ENCODE peak calls at places on chromosomes 13 and 19, in six cellular contexts. U is stimulated activated effector memory CD8-positive, alpha-beta T cell treated with anti-CD3 and anti-CD28 coated beads, Interleukin-12 subunit alpha, Interleukin-12 subunit beta, amount 100 ng/mL, for 72 hours; V is lower leg skin; T is activated T-helper 9 cell treated with anti-CD3 and anti-CD28 coated beads, Interleukin-2, amount 50 U/mL, for 16 hours; F is Right ventricle myocardium superior; C is mesothelial cell of epicardium. X is an unnamed sample.

GRCh38 chr13:44573071-44573470 is 3.1 kb downstream of the TSC22D1 start:
- DNase-seq in V (no peak), C (no peak), T (no peak), U (no peak), F (no peak), X (no peak)

GRCh38 chr13:40777166-40777956 is 6.4 kb upstream of the MRPS31 start:
- DNase-seq in T (no peak), C (no peak), U (peak; percentile 79), F (no peak), V (no peak), X (no peak)

GRCh38 chr13:100722517-100722916 is 47.9 kb upstream of the TMTC4 start:
- DNase-seq in V (no peak), C (no peak), T (no peak), F (no peak), U (no peak), X (no peak)

GRCh38 chr13:57136093-57136492 is 4.6 kb upstream of the PRR20A start:
- DNase-seq in F (no peak), T (no peak), U (no peak), C (no peak), V (no peak), X (no peak)

GRCh38 chr13:27644302-27644701 is 22.6 kb downstream of the POLR1D start:
- DNase-seq in F (no peak), U (no peak), C (no peak), V (no peak), T (no peak), X (peak; percentile 77)

GRCh38 chr19:58558623-58559274 is 338 bp upstream of the UBE2M start:
- DNase-seq in F (peak; percentile 99), C (peak; percentile 99), U (peak; percentile 100), V (peak; percentile 100), T (peak; percentile 99), X (peak; percentile 95)

GRCh38 chr13:42660367-42660965 is 86.5 kb downstream of the TNFSF11 start:
- DNase-seq in U (no peak), T (no peak), V (no peak), C (no peak), F (no peak), X (peak; percentile 13)

GRCh38 chr19:13615890-13616289 is 109.6 kb upstream of the CACNA1A start:
- DNase-seq in T (no peak), U (no peak), C (no peak), V (no peak), F (no peak), X (no peak)

GRCh38 chr13:97259787-97260641 is 37.9 kb downstream of the MBNL2 start:
- DNase-seq in T (no peak), C (no peak), V (no peak), U (no peak), F (no peak), X (no peak)

GRCh38 chr13:77036294-77036693 is 9.3 kb upstream of the FBXL3 start:
- DNase-seq in C (no peak), T (no peak), U (no peak), F (no peak), V (no peak), X (no peak)

GRCh38 chr13:28531195-28531955 is 36.4 kb upstream of the FLT1 start:
- DNase-seq in T (no peak), V (peak; percentile 87), C (no peak), U (no peak), F (peak; percentile 73), X (no peak)

GRCh38 chr13:71610876-71611275 is 256.1 kb downstream of the DACH1 start:
- DNase-seq in F (no peak), V (no peak), U (no peak), C (no peak), T (no peak), X (no peak)

GRCh38 chr19:18478545-18479311 is 40.8 kb upstream of the ISYNA1 start:
- DNase-seq in C (no peak), U (peak; percentile 86), F (peak; percentile 88), V (peak; percentile 98), T (peak; percentile 41), X (peak; percentile 65)

GRCh38 chr13:86585826-86586225 is 786.6 kb upstream of the SLITRK6 start:
- DNase-seq in V (no peak), F (peak; percentile 43), U (no peak), C (peak; percentile 32), T (no peak), X (peak; percentile 13)

GRCh38 chr19:44648536-44649370 is 5.0 kb downstream of the PVR start:
- DNase-seq in C (no peak), U (no peak), T (no peak), V (no peak), F (no peak), X (no peak)

GRCh38 chr19:6103217-6103644 is 7.1 kb downstream of the RFX2 start:
- DNase-seq in F (peak; percentile 85), V (peak; percentile 94), C (no peak), U (no peak), T (no peak), X (peak; percentile 93)

GRCh38 chr13:43786766-43787517 is at the start of gene ENOX1:
- DNase-seq in T (no peak), V (peak; percentile 85), U (peak; percentile 56), C (peak; percentile 46), F (peak; percentile 81), X (peak; percentile 48)

GRCh38 chr19:4370418-4371041 is 27.2 kb downstream of the MPND start:
- DNase-seq in F (no peak), T (no peak), U (no peak), C (no peak), V (peak; percentile 83), X (no peak)

GRCh38 chr19:45376045-45376724 is 5.8 kb upstream of the ERCC2 start:
- DNase-seq in C (no peak), T (no peak), U (no peak), V (no peak), F (peak; percentile 50), X (peak; percentile 74)

GRCh38 chr13:91863699-91864098 is 465.3 kb downstream of the GPC5 start:
- DNase-seq in U (no peak), C (no peak), V (no peak), F (no peak), T (no peak), X (no peak)

GRCh38 chr19:55901369-55902079 is 30.6 kb downstream of the NLRP13 start:
- DNase-seq in U (no peak), T (no peak), F (no peak), V (no peak), C (no peak), X (no peak)

GRCh38 chr19:15466851-15467733 is 2.7 kb upstream of the RASAL3 start:
- DNase-seq in C (no peak), F (no peak), U (peak; percentile 75), V (no peak), T (peak; percentile 39), X (no peak)

GRCh38 chr19:4206818-4207484 is 22.4 kb upstream of the EBI3 start:
- DNase-seq in T (no peak), V (no peak), C (no peak), U (no peak), F (no peak), X (no peak)

GRCh38 chr19:13036366-13036976 is 41.2 kb downstream of the NFIX start:
- DNase-seq in V (no peak), F (no peak), T (no peak), C (no peak), U (no peak), X (no peak)

GRCh38 chr13:98220188-98220765 is 43.2 kb upstream of the RNF113B start:
- DNase-seq in T (no peak), C (no peak), V (no peak), F (no peak), U (no peak), X (no peak)

GRCh38 chr19:18167975-18168645 is 5.5 kb upstream of the IFI30 start:
- DNase-seq in C (no peak), V (no peak), T (peak; percentile 24), F (peak; percentile 62), U (peak; percentile 82), X (no peak)

GRCh38 chr13:66994097-66994496 is 236.0 kb downstream of the PCDH9 start:
- DNase-seq in V (peak; percentile 88), T (no peak), U (no peak), F (peak; percentile 62), C (peak; percentile 27), X (peak; percentile 70)